ENCODE peak calls at places on chromosomes 2 and 18, in four cellular contexts. Q is effector memory CD4-positive, alpha-beta T cell; A is tibial artery; V is psoas muscle. U is an unnamed sample. For H3K9me3, the result is how much of the 10 kb centered on the place peaks cover.

GRCh38 chr2:100292022-100292580 is 30.2 kb downstream of the LONRF2 start:
- DNase-seq in Q (peak), A (no peak), V (peak), U (no peak)

GRCh38 chr2:101064505-101064867 is 62.4 kb downstream of the RPL31 start:
- DNase-seq in A (no peak), Q (no peak), V (no peak), U (no peak)

GRCh38 chr2:160087854-160088745 is 25.7 kb upstream of the PLA2R1 start:
- DNase-seq in V (no peak), Q (no peak), A (no peak), U (peak)

GRCh38 chr2:37000988-37001556 is 34.7 kb upstream of the STRN start:
- DNase-seq in A (no peak), V (no peak), Q (no peak), U (no peak)

GRCh38 chr2:135183822-135184221 is 131.7 kb downstream of the RAB3GAP1 start:
- DNase-seq in V (no peak), Q (no peak), A (no peak), U (no peak)

GRCh38 chr2:96146881-96147592 is 1.8 kb upstream of the DUSP2 start:
- DNase-seq in A (no peak), Q (no peak), V (no peak), U (peak)

GRCh38 chr2:157302492-157303099 is 23.0 kb downstream of the ERMN start:
- DNase-seq in Q (no peak), A (no peak), V (no peak), U (peak)

GRCh38 chr2:61423714-61424113 is 47.2 kb downstream of the USP34 start:
- DNase-seq in A (no peak), V (no peak), Q (no peak), U (no peak)

GRCh38 chr2:96305979-96306308 is 598 bp upstream of the SNRNP200 start:
- DNase-seq in V (no peak), Q (no peak), A (no peak), U (no peak)

GRCh38 chr2:12321017-12321641 is 395.6 kb upstream of the TRIB2 start:
- DNase-seq in A (peak), V (peak), Q (no peak), U (peak)

GRCh38 chr2:44955593-44956449 is 14.3 kb downstream of the SIX3 start:
- DNase-seq in V (peak), Q (peak), A (peak), U (peak)

GRCh38 chr18:38022247-38022646 is 456.6 kb upstream of the CELF4 start:
- DNase-seq in V (no peak), Q (no peak), A (no peak), U (no peak)

GRCh38 chr2:237235383-237236095 is 149.8 kb downstream of the COPS8 start:
- DNase-seq in A (peak), V (peak), Q (no peak), U (no peak)

GRCh38 chr2:239574434-239575156 is 173.8 kb upstream of the HDAC4 start:
- DNase-seq in V (no peak), A (no peak), Q (no peak), U (peak)

GRCh38 chr18:60684843-60685513 is 312.4 kb upstream of the MC4R start:
- DNase-seq in A (no peak), Q (no peak), V (no peak), U (peak)

GRCh38 chr2:157326683-157327082 is 1.1 kb upstream of the ERMN start:
- DNase-seq in V (no peak), Q (no peak), A (no peak), U (no peak)

GRCh38 chr2:219269362-219270054 is 9.7 kb upstream of the DNAJB2 start:
- DNase-seq in V (no peak), Q (no peak), A (no peak), U (no peak)

GRCh38 chr2:31383471-31384153 is 30.9 kb downstream of the XDH start:
- DNase-seq in A (no peak), Q (no peak), V (no peak), U (no peak)

GRCh38 chr18:80196528-80197320 is 50.6 kb downstream of the PARD6G start:
- DNase-seq in V (no peak), Q (no peak), A (no peak), U (no peak)

GRCh38 chr2:23616630-23617029 is 231.7 kb downstream of the KLHL29 start:
- DNase-seq in Q (no peak), A (peak), V (no peak), U (peak)

GRCh38 chr2:157466764-157467163 is 22.9 kb upstream of the CYTIP start:
- DNase-seq in Q (no peak), V (no peak), A (no peak), U (no peak)

GRCh38 chr2:119744335-119744939 is 15.3 kb upstream of the PTPN4 start:
- DNase-seq in Q (no peak), V (no peak), A (no peak), U (no peak)

GRCh38 chr18:75088622-75089211 is 120.2 kb downstream of the PTGR3 start:
- DNase-seq in A (no peak), Q (no peak), V (no peak), U (no peak)

GRCh38 chr2:48448274-48449061 is 81.5 kb upstream of the STON1 start:
- DNase-seq in A (no peak), Q (no peak), V (no peak), U (no peak)

GRCh38 chr2:100293341-100294161 is 28.8 kb downstream of the LONRF2 start:
- DNase-seq in V (no peak), A (no peak), Q (no peak), U (no peak)

GRCh38 chr2:105865222-105865913 is 120.7 kb downstream of the NCK2 start:
- DNase-seq in A (no peak), Q (no peak), V (no peak), U (no peak)

GRCh38 chr2:33337385-33337784 is 139.1 kb upstream of the RASGRP3 start:
- DNase-seq in A (no peak), V (no peak), Q (no peak), U (no peak)

GRCh38 chr18:66795011-66795410 is 191.1 kb upstream of the CDH19 start:
- DNase-seq in V (no peak), Q (no peak), A (no peak), U (no peak)

GRCh38 chr2:27799646-27800010 is 28.1 kb downstream of the MRPL33 start:
- DNase-seq in A (peak), Q (no peak), V (peak), U (peak)

GRCh38 chr2:174442546-174443510 is 44.0 kb downstream of the GPR155 start:
- DNase-seq in A (no peak), V (no peak), Q (no peak), U (peak)

GRCh38 chr18:28468903-28469302 is 292.0 kb upstream of the CDH2 start:
- DNase-seq in V (no peak), A (no peak), Q (no peak), U (no peak)

GRCh38 chr18:28469946-28470345 is 293.0 kb upstream of the CDH2 start:
- DNase-seq in V (no peak), Q (no peak), A (no peak), U (no peak)

GRCh38 chr18:28466213-28466612 is 289.3 kb upstream of the CDH2 start:
- DNase-seq in A (no peak), V (no peak), Q (no peak), U (no peak)
- H3K4me3 ChIP-seq in A (no peak), V (no peak), Q (no peak), U (no peak)

DNA sequence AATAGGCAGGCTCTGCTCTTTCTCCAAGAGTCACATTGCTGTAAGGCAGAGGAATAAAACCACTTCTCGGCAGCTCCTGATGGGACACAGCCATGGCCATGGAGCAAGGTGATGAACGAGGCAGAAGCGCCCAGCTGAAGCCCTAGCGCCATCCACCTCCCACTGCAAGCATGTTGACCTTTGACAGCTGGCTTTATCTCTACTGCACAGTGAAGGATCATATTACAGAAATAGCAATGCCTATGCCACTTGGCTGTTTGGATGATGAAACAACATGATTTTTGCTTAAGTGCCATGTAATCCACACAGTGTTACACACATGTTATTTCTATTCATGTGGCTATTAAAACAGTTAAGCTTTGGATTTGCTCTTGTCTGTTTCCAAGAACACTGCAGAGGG is 167.7 kb downstream of the VAPA start:
- DNase-seq in Q (no peak), A (no peak), V (no peak), U (no peak)
- H3K9me3 ChIP-seq in Q (under half), A (under half), V (under half), U (under half)

GRCh38 chr2:129281761-129282160 is 697.7 kb upstream of the RAB6C start:
- DNase-seq in V (no peak), Q (no peak), A (no peak), U (no peak)

GRCh38 chr2:129285012-129285411 is 694.5 kb upstream of the RAB6C start:
- DNase-seq in Q (no peak), A (no peak), V (no peak), U (no peak)
- H3K27ac ChIP-seq in Q (no peak), A (no peak), V (no peak), U (no peak)

GRCh38 chr2:241541564-241542277 is 16.8 kb upstream of the BOK start:
- DNase-seq in V (no peak), A (no peak), Q (no peak), U (no peak)
- H3K4me3 ChIP-seq in V (peak), A (peak), Q (no peak), U (no peak)

GRCh38 chr2:213885485-213885884 is 525.4 kb upstream of the VWC2L start:
- DNase-seq in A (no peak), V (no peak), Q (no peak), U (no peak)
- H3K9me3 ChIP-seq in A (under half), V (under half), Q (under half), U (under half)

GRCh38 chr18:39596216-39596615 is 2030.6 kb upstream of the CELF4 start:
- DNase-seq in V (no peak), A (no peak), Q (no peak), U (no peak)

GRCh38 chr18:39589496-39589895 is 2023.9 kb upstream of the CELF4 start:
- DNase-seq in Q (no peak), A (no peak), V (no peak), U (no peak)

GRCh38 chr18:39586696-39587095 is 2021.1 kb upstream of the CELF4 start:
- DNase-seq in Q (no peak), V (no peak), A (no peak), U (no peak)

GRCh38 chr18:39594206-39594605 is 2028.6 kb upstream of the CELF4 start:
- DNase-seq in A (no peak), V (no peak), Q (no peak), U (no peak)

GRCh38 chr18:39591647-39592046 is 2026.0 kb upstream of the CELF4 start:
- DNase-seq in V (no peak), A (no peak), Q (no peak), U (no peak)
- H3K27ac ChIP-seq in V (no peak), A (no peak), Q (no peak), U (no peak)

GRCh38 chr18:8898990-8899389 is 193.6 kb downstream of the MTCL1 start:
- DNase-seq in V (no peak), Q (no peak), A (no peak), U (peak)
- H3K4me3 ChIP-seq in V (no peak), Q (no peak), A (no peak), U (no peak)

DNA sequence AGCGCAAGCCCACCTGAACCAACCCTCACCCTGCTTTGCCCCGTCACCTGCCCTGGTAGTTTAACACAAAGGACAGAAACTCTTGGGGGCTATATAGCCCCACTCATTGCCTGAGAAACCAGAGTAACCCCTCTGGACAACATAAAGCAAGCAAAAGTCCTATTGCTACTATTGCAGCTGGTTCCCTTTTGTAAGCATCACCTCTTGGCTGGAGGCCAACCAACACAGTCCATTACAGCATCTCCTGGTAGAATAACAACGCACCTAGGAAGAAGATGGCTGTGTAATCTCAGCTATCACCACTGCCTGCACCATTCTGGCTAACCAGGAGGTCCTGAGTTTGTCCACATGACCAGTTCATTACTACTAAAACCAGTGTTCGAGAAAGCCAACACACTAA is 36.4 kb downstream of the FLACC1 start:
- DNase-seq in Q (no peak), V (no peak), A (no peak), U (peak)
- H3K9me3 ChIP-seq in Q (under half), V (under half), A (under half), U (under half)

DNA sequence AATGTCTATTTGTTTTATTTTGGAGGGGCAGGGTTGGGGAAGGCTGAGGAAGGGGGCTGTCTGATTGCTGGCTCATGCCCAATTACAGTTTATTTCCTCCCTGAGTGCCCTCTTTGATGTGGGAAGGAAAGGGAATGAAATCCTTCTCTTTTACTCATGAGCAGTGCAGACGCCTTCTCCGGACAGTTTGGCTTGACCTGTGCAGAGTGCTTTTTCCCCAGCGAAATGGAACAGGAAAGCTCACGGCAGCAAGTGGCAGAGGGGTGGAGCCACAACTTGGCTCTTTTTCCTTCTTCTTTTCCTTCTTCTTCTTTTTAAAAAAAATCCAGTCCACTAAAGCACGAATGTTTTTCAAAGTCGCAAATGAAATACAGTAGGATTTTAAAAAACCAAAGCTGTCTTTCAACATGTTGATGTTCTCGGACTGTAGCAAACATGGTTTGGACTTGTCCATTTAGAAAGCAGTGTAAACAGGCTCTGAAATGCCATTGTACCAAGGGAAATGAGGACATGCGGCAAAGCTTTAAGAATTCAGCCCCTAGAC is 34.6 kb downstream of the RAB31 start:
- DNase-seq in Q (no peak), A (no peak), V (no peak), U (no peak)
- H3K27ac ChIP-seq in Q (no peak), A (peak), V (no peak), U (no peak)

U was measured in SJCRH30.